ENCODE peak calls at places on chromosomes 4 and X, in six cellular contexts. K is GM12892, M is HepG2, Z is K562, X is GM12878, P is H1. B is an unnamed sample.

GRCh38 chr4:57442834-57443291 is 332.7 kb upstream of the IGFBP7 start:
- DNase-seq in K (no peak), M (peak), Z (peak), X (no peak), P (peak), B (no peak)

GRCh38 chr4:151025759-151026158 is 10.7 kb upstream of the LRBA start:
- DNase-seq in K (no peak), M (no peak), Z (no peak), X (no peak), P (no peak), B (no peak)

GRCh38 chr4:163356104-163356503 is 12.4 kb downstream of the NPY5R start:
- DNase-seq in K (no peak), M (no peak), Z (no peak), X (no peak), P (no peak), B (no peak)

GRCh38 chr4:12902735-12903134 is 581.4 kb downstream of the RAB28 start:
- DNase-seq in K (no peak), M (peak), Z (no peak), X (no peak), P (no peak), B (no peak)

GRCh38 chr4:123555500-123556273 is 159.1 kb downstream of the SPRY1 start:
- DNase-seq in K (no peak), M (peak), Z (no peak), X (no peak), P (no peak), B (no peak)

GRCh38 chr4:3406021-3406420 is 35.7 kb upstream of the HGFAC start:
- DNase-seq in K (no peak), M (no peak), Z (no peak), X (no peak), P (no peak), B (no peak)

GRCh38 chrX:136768469-136769084 is 12.2 kb downstream of the ARHGEF6 start:
- DNase-seq in K (no peak), M (no peak), Z (peak), X (no peak), P (no peak), B (no peak)

GRCh38 chrX:3711331-3711917 is 2.0 kb downstream of the PRKX start:
- DNase-seq in K (no peak), M (no peak), Z (peak), X (peak), P (no peak), B (no peak)

GRCh38 chrX:69386681-69387080 is 117.4 kb upstream of the NALF2 start:
- DNase-seq in K (no peak), M (no peak), Z (no peak), X (no peak), P (no peak), B (no peak)

GRCh38 chr4:101066586-101066985 is 280.7 kb downstream of the PPP3CA start:
- DNase-seq in K (no peak), M (no peak), Z (no peak), X (no peak), P (no peak), B (no peak)

GRCh38 chr4:15084780-15085179 is 82.5 kb downstream of the CPEB2 start:
- DNase-seq in K (no peak), M (no peak), Z (no peak), X (no peak), P (no peak), B (no peak)

GRCh38 chr4:55297346-55297745 is 48.7 kb upstream of the SRD5A3 start:
- DNase-seq in K (no peak), M (peak), Z (peak), X (no peak), P (no peak), B (no peak)

GRCh38 chr4:17812801-17813200 is 2.0 kb downstream of the NCAPG start:
- DNase-seq in K (no peak), M (no peak), Z (no peak), X (no peak), P (no peak), B (no peak)

GRCh38 chrX:24133280-24133679 is 16.2 kb upstream of the ZFX start:
- DNase-seq in K (no peak), M (no peak), Z (no peak), X (no peak), P (no peak), B (no peak)

GRCh38 chrX:24137192-24137591 is 12.3 kb upstream of the ZFX start:
- DNase-seq in K (no peak), M (no peak), Z (no peak), X (no peak), P (no peak), B (no peak)

DNA sequence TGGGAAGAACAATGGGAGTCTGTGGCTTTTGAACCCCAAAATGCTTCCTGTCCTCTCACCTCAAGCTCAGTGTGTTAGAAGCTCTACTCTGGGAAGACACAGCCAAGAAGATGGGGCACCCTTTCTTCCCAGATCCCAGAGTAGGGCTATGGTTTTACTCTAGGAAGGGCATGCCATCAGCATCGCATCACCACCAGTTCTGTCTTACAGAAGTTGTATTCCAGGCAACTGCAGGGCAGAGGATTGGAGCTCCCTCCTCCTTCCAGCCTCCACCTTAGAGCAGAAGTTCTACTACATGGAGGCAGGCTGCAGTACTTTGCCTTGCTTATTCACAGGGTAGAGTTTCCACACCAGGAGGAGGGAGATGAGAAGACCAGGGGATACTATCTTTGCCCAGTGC is 18.1 kb upstream of the ZFX start:
- DNase-seq in K (no peak), M (no peak), Z (no peak), X (no peak), P (no peak), B (no peak)
- TF ChIP-seq TAF1 in K (no peak), M (no peak), Z (no peak), X (no peak), P (no peak), B (no peak)

DNA sequence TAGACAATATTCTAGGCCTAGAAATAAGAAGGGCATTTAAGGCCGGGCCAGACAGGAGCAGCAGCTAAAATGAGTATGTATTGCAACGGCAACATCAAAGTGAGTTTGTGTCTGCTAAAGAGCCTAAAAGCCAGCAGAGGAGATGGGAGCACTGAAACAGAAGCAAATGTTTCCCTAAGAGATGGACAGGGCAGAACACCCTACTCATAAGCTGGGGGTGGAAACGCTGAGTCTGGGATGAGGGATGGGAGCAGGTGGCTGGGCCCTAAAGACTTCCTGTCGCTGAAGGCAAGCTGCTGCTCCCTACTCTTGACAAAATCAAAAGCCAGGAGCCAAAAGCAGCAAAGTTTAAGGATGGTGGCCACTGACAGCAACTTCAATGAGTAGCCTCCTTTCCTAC is 40.5 kb upstream of the NAP1L5 start:
- DNase-seq in K (no peak), M (no peak), Z (no peak), X (no peak), P (no peak), B (no peak)
- TF ChIP-seq POLR2AphosphoS5 in K (no peak), M (no peak), Z (no peak), X (no peak), P (no peak), B (no peak)

DNA sequence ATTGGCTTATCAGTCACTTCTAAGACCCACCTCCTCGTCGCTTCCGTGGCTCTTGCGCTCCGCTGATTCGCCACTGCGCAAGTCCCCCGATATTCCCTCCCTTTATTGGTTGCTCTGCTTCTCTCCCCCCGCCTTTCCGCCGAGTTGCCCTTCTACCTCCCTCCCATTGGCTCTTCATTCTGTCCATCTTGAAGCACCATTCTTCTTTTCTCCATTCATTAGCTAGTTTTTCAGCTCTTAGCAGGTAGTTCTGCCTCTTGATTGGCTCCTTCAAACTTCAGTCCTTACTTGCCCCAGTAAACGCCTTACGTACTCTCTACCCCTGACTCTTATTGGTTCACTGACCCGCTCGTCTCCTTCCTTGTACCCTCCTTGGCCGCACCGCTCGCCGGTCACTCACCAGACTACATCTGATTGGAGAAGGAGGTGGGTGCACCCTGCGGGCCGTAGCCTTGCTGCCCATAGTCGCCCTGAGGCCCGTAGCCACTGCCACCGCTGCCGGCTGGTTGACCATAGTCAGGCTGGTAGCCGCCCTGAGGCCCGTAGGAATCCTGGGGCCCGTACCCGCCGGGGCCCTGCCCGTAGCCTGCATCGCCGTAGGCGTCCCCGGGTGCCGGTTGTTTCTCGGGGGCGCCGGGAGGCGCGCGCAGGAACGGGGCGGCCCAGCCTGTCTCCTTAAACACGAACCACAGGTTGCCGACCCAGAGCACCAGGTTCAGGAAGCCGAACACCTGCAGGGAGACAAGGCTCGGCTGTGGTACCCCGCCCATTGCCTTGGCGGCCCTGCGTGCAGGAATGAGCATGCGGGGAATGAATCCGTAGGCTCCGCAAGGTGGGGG is 5.1 kb upstream of the PRICKLE3 start:
- DNase-seq in K (peak), M (peak), Z (peak), X (peak), P (peak), B (peak)
- TF ChIP-seq POLR2A in K (peak), M (no peak), Z (peak), X (peak), P (peak), B (peak)

GRCh38 chr4:158211288-158211687 is 1.0 kb downstream of the TMEM144 start:
- DNase-seq in K (no peak), M (peak), Z (no peak), X (no peak), P (no peak), B (no peak)
- TF ChIP-seq TAF1 in K (no peak), M (no peak), Z (no peak), X (no peak), P (no peak), B (no peak)

GRCh38 chr4:181849472-181849871 is 393.7 kb upstream of the TENM3 start:
- DNase-seq in K (no peak), M (no peak), Z (no peak), X (no peak), P (no peak), B (no peak)

GRCh38 chr4:181845617-181846016 is 397.6 kb upstream of the TENM3 start:
- DNase-seq in K (no peak), M (no peak), Z (no peak), X (no peak), P (no peak), B (no peak)

GRCh38 chr4:181846934-181847333 is 396.3 kb upstream of the TENM3 start:
- DNase-seq in K (no peak), M (no peak), Z (no peak), X (no peak), P (no peak), B (no peak)

GRCh38 chr4:181854142-181854541 is 389.1 kb upstream of the TENM3 start:
- DNase-seq in K (no peak), M (no peak), Z (no peak), X (no peak), P (no peak), B (no peak)

DNA sequence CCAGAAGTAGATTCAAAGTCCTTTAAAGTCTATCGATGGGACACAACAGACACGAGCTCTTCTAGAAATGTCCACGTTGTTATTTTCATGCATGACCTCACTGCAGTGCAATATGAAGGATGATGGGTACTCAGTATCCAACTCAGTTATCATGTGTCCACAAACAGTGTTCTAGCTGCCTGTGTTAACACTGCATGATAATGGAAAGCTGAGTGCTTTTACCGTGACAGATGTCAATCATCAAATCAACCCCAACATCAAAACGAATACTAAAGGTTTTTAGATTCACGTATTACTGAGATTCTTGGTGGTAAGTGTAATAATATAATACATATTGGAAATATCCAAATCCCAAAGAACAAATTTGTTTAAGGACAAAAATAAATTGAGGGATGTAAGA is 394.8 kb upstream of the TENM3 start:
- DNase-seq in K (no peak), M (no peak), Z (no peak), X (no peak), P (no peak), B (no peak)
- TF ChIP-seq POLR2AphosphoS5 in K (no peak), M (no peak), Z (no peak), X (no peak), P (no peak), B (no peak)

GRCh38 chr4:140372607-140373327 is 679 bp upstream of the SCOC start:
- DNase-seq in K (peak), M (peak), Z (peak), X (peak), P (no peak), B (peak)
- TF ChIP-seq POLR2A in K (no peak), M (no peak), Z (no peak), X (no peak), P (no peak), B (no peak)

GRCh38 chrX:27599928-27600327 is 9.8 kb downstream of the DCAF8L2 start:
- DNase-seq in K (no peak), M (peak), Z (no peak), X (no peak), P (no peak), B (no peak)
- TF ChIP-seq TAF1 in K (no peak), M (no peak), Z (no peak), X (no peak), P (no peak), B (no peak)